ENCODE peak calls at places on chromosomes 3 and 15, in seven cellular contexts. O is GM12878, B is Caco-2, F is BE2C, U is spleen, A is left ventricle myocardium inferior, V is aorta. G is an unnamed sample. For H3K36me3, the result is how much of the 10 kb centered on the place peaks cover.

GRCh38 chr15:98842973-98843285 is 164.7 kb downstream of the PGPEP1L start:
- DNase-seq in A (no peak), O (no peak), U (no peak), B (no peak), V (no peak), F (no peak), G (no peak)

GRCh38 chr3:24680214-24680967 is 185.7 kb upstream of the THRB start:
- DNase-seq in V (peak), F (peak), O (no peak), B (peak), A (peak), U (peak), G (peak)

GRCh38 chr3:114092151-114093000 is 35.8 kb downstream of the QTRT2 start:
- DNase-seq in B (no peak), F (no peak), U (no peak), O (no peak), A (no peak), V (no peak), G (no peak)

GRCh38 chr3:30162579-30162978 is 443.8 kb upstream of the TGFBR2 start:
- DNase-seq in F (no peak), V (no peak), U (no peak), B (no peak), A (no peak), O (no peak), G (no peak)

GRCh38 chr3:123027292-123028232 is at the start of gene SEMA5B:
- DNase-seq in B (no peak), V (peak), A (peak), U (peak), F (peak), O (no peak), G (peak)

GRCh38 chr3:186540444-186541226 is 3.5 kb downstream of the CRYGS start:
- DNase-seq in O (peak), B (peak), A (peak), U (no peak), V (no peak), F (peak), G (peak)

GRCh38 chr15:83053151-83053550 is 13.9 kb downstream of the BTBD1 start:
- DNase-seq in A (no peak), O (no peak), F (no peak), U (no peak), V (no peak), B (no peak), G (no peak)

GRCh38 chr3:171849632-171850323 is 6.6 kb downstream of the TMEM212 start:
- DNase-seq in V (no peak), F (no peak), O (no peak), U (no peak), B (no peak), A (no peak), G (no peak)

GRCh38 chr3:149038322-149038721 is 47.0 kb downstream of the GYG1 start:
- DNase-seq in B (no peak), F (no peak), A (no peak), O (no peak), V (no peak), U (no peak), G (no peak)

GRCh38 chr3:150094150-150094932 is 123.6 kb upstream of the PFN2 start:
- DNase-seq in B (no peak), U (no peak), V (no peak), F (no peak), O (no peak), A (no peak), G (no peak)

GRCh38 chr15:29208352-29208751 is 61.3 kb downstream of the NSMCE3 start:
- DNase-seq in B (no peak), A (no peak), U (no peak), V (no peak), F (no peak), O (no peak), G (no peak)

GRCh38 chr15:79004336-79004735 is 59.5 kb upstream of the CTSH start:
- DNase-seq in A (no peak), U (no peak), F (no peak), V (no peak), O (peak), B (no peak), G (no peak)

GRCh38 chr15:48005921-48006541 is 114.8 kb upstream of the SLC24A5 start:
- DNase-seq in B (no peak), A (no peak), V (no peak), F (no peak), U (no peak), O (no peak), G (peak)

GRCh38 chr15:92082217-92082843 is 228.8 kb downstream of the SLCO3A1 start:
- DNase-seq in O (no peak), F (peak), B (peak), U (no peak), V (peak), A (peak), G (peak)

GRCh38 chr15:41483115-41483514 is 10.6 kb upstream of the ITPKA start:
- DNase-seq in B (no peak), U (no peak), F (no peak), V (no peak), O (peak), A (no peak), G (no peak)

GRCh38 chr3:30518201-30518864 is 88.1 kb upstream of the TGFBR2 start:
- DNase-seq in B (no peak), F (no peak), O (no peak), A (peak), U (no peak), V (no peak), G (no peak)

GRCh38 chr3:30455840-30456239 is 150.6 kb upstream of the TGFBR2 start:
- DNase-seq in A (peak), O (no peak), F (no peak), U (no peak), V (peak), B (no peak), G (no peak)

GRCh38 chr15:101723161-101723873 is 956 bp downstream of the TARS3 start:
- DNase-seq in B (no peak), A (no peak), F (no peak), U (no peak), O (peak), V (no peak), G (peak)

GRCh38 chr15:73876779-73877178 is 3.4 kb downstream of the TBC1D21 start:
- DNase-seq in V (no peak), U (no peak), O (no peak), F (no peak), A (no peak), B (peak), G (peak)

GRCh38 chr15:90809536-90809935 is 58.9 kb upstream of the FURIN start:
- DNase-seq in V (no peak), A (no peak), U (no peak), O (no peak), B (no peak), F (no peak), G (no peak)

GRCh38 chr15:90814193-90814811 is 54.1 kb upstream of the FURIN start:
- DNase-seq in F (no peak), V (no peak), O (no peak), U (no peak), B (no peak), A (no peak), G (no peak)

GRCh38 chr15:90810354-90810753 is 58.0 kb upstream of the FURIN start:
- DNase-seq in B (no peak), O (no peak), U (no peak), A (no peak), F (no peak), V (no peak), G (no peak)

GRCh38 chr15:90813796-90814192 is 54.6 kb upstream of the FURIN start:
- DNase-seq in U (no peak), B (no peak), F (no peak), A (no peak), O (no peak), V (no peak), G (no peak)

DNA sequence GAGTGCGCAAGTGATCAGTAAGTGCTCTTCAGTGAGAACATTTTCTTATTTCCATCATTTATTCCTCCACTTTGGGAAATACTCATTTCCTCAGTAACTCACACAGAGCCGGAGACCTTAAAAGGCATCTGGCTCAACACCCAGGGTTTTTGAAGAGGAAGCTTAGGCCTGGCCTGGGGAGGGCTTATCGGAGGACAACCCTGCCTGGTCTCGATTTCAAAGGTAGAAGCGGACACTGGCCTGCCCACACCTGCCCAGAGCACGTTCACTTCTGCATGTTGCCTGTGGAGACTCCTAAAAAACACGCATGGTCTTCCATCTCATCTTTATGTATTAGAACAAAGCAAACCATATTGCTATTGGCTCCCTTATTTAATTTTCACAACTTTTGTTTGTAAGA is 55.5 kb upstream of the FURIN start:
- DNase-seq in A (no peak), V (no peak), U (no peak), B (no peak), O (no peak), F (no peak), G (no peak)
- H3K36me3 ChIP-seq in A (under half), V (under half), U (under half), B (under half), O (under half), F (under half), G (half or more)

GRCh38 chr15:86653344-86654192 is 573.9 kb downstream of the AGBL1 start:
- DNase-seq in U (no peak), V (no peak), F (no peak), A (no peak), B (no peak), O (no peak), G (no peak)
- H3K4me3 ChIP-seq in U (no peak), V (no peak), F (no peak), A (no peak), B (no peak), O (no peak), G (no peak)

DNA sequence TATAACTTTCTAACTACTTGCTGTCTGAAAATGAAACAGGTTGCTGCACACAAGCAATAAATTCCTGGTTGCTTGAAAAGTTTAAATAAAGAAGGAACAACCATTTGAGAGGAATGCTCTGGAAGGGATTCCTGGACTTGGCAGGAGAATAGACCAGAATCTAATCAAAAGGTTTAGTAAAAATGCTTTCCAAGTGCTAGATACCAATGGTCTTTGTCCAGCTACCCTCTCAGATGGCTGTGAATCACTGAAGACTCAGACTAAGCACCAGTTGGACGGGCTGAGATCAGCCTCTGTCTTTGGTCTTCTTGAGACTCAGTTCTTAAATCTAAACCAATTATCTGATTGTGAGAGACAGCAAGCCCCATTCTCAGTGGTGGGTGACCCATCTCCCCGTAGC is 27.7 kb upstream of the LPP start:
- DNase-seq in O (no peak), B (no peak), F (no peak), U (no peak), A (no peak), V (no peak), G (no peak)
- H3K36me3 ChIP-seq in O (under half), B (under half), F (under half), U (under half), A (under half), V (under half), G (under half)

GRCh38 chr3:127823590-127823857 is 1.2 kb upstream of the MGLL start:
- DNase-seq in U (no peak), V (no peak), A (no peak), F (no peak), B (no peak), O (no peak), G (no peak)
- H3K4me3 ChIP-seq in U (peak), V (peak), A (peak), F (peak), B (peak), O (peak), G (no peak)

G was measured in HAP-1.